ENCODE peak calls at places on chromosomes 3 and 15, in seven cellular contexts. One of them, this sample, is unnamed.

GRCh38 chr15:88624156-88624970 is 3.2 kb downstream of the AEN start:
- DNase-seq in colonic mucosa: no peak
- DNase-seq in adrenal gland: no peak
- DNase-seq in aorta: peak; percentile 70
- DNase-seq in tibial artery: no peak
- DNase-seq in fibroblast of pulmonary artery: peak; percentile 72
- DNase-seq in uterus: peak; percentile 46
- DNase-seq in this sample: peak; percentile 77

GRCh38 chr3:111619833-111620232 is 24.7 kb upstream of the ZBED2 start:
- DNase-seq in colonic mucosa: no peak
- DNase-seq in adrenal gland: no peak
- DNase-seq in aorta: no peak
- DNase-seq in tibial artery: no peak
- DNase-seq in fibroblast of pulmonary artery: no peak
- DNase-seq in uterus: no peak
- DNase-seq in this sample: no peak

GRCh38 chr15:29988689-29989088 is 94.1 kb upstream of the GOLGA8J start:
- DNase-seq in colonic mucosa: no peak
- DNase-seq in adrenal gland: no peak
- DNase-seq in aorta: no peak
- DNase-seq in tibial artery: no peak
- DNase-seq in fibroblast of pulmonary artery: peak; percentile 52
- DNase-seq in uterus: no peak
- DNase-seq in this sample: no peak

GRCh38 chr15:38174691-38175090 is 77.9 kb upstream of the SPRED1 start:
- DNase-seq in colonic mucosa: no peak
- DNase-seq in adrenal gland: no peak
- DNase-seq in aorta: no peak
- DNase-seq in tibial artery: no peak
- DNase-seq in fibroblast of pulmonary artery: no peak
- DNase-seq in uterus: no peak
- DNase-seq in this sample: no peak

GRCh38 chr3:32841875-32842505 is 24.2 kb downstream of the TRIM71 start:
- DNase-seq in colonic mucosa: no peak
- DNase-seq in adrenal gland: no peak
- DNase-seq in aorta: no peak
- DNase-seq in tibial artery: no peak
- DNase-seq in fibroblast of pulmonary artery: no peak
- DNase-seq in uterus: no peak
- DNase-seq in this sample: no peak

GRCh38 chr3:182414586-182414985 is 378.7 kb upstream of the ATP11B start:
- DNase-seq in colonic mucosa: no peak
- DNase-seq in adrenal gland: no peak
- DNase-seq in aorta: no peak
- DNase-seq in tibial artery: no peak
- DNase-seq in fibroblast of pulmonary artery: no peak
- DNase-seq in uterus: no peak
- DNase-seq in this sample: no peak

GRCh38 chr15:101455291-101455916 is 34.1 kb downstream of the PCSK6 start:
- DNase-seq in colonic mucosa: no peak
- DNase-seq in adrenal gland: peak; percentile 49
- DNase-seq in aorta: no peak
- DNase-seq in tibial artery: no peak
- DNase-seq in fibroblast of pulmonary artery: no peak
- DNase-seq in uterus: no peak
- DNase-seq in this sample: peak; percentile 85

GRCh38 chr3:128341659-128342395 is 124.9 kb downstream of the DNAJB8 start:
- DNase-seq in colonic mucosa: no peak
- DNase-seq in adrenal gland: no peak
- DNase-seq in aorta: peak; percentile 69
- DNase-seq in tibial artery: no peak
- DNase-seq in fibroblast of pulmonary artery: no peak
- DNase-seq in uterus: no peak
- DNase-seq in this sample: no peak

GRCh38 chr15:55742498-55742926 is 440 bp downstream of the PRTG start:
- DNase-seq in colonic mucosa: peak; percentile 29
- DNase-seq in adrenal gland: peak; percentile 37
- DNase-seq in aorta: peak; percentile 81
- DNase-seq in tibial artery: no peak
- DNase-seq in fibroblast of pulmonary artery: peak; percentile 27
- DNase-seq in uterus: peak; percentile 59
- DNase-seq in this sample: peak; percentile 44

DNA sequence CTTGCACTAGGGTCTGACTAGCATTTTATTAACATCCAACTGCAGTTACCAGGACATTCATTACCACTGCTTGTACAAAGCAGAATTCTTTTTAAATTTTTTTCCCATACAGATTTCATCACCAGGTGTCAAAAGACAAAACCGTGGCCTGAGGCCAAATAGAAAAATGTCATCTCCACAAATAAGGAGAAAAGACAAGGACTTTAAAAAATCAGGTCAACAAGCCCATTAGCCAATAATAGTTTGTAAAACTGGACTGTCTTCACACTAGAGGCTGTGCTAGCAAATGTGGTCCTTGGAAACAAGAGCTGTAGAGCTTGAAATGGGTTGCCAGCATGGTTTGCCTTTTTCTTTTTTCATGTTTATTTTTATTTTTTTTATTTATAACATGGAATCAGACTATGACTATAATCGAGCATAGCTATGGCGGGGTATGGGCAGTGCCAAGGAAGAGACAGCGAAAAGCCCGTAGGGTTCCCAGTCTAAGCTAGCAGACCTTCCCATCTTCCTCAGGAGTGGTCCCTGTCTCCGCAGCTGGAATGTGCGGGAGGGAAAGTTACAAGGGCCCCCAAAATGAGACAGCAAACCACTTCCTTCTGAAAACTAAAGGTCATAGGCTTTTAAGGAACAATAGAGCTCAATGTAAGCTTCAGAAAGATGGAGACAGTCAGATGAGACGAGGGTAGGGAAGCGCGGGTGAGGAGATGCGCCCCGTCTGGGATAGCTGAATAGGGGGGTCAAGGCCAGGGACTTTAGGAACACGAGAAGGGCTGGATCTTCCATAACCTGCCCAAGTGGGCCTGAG is 1.5 kb downstream of the PTPN9 start:
- DNase-seq in colonic mucosa: no peak
- DNase-seq in adrenal gland: no peak
- DNase-seq in aorta: no peak
- DNase-seq in tibial artery: no peak
- DNase-seq in fibroblast of pulmonary artery: peak; percentile 49
- DNase-seq in uterus: no peak
- DNase-seq in this sample: peak; percentile 55
- H3K4me3 ChIP-seq in colonic mucosa: peak overlapping the region; percentile 82
- H3K4me3 ChIP-seq in adrenal gland: no peak overlapping the region
- H3K4me3 ChIP-seq in aorta: peak overlapping the region; percentile 99
- H3K4me3 ChIP-seq in tibial artery: peak overlapping the region; percentile 91
- H3K4me3 ChIP-seq in fibroblast of pulmonary artery: peak overlapping the region; percentile 74
- H3K4me3 ChIP-seq in uterus: peak overlapping the region; percentile 60
- H3K4me3 ChIP-seq in this sample: peak overlapping the region; percentile 85

GRCh38 chr3:2544718-2545117 is 446.1 kb downstream of the CNTN4 start:
- DNase-seq in colonic mucosa: no peak
- DNase-seq in adrenal gland: no peak
- DNase-seq in aorta: no peak
- DNase-seq in tibial artery: no peak
- DNase-seq in fibroblast of pulmonary artery: no peak
- DNase-seq in uterus: no peak
- DNase-seq in this sample: no peak

GRCh38 chr3:2547049-2547448 is 448.4 kb downstream of the CNTN4 start:
- DNase-seq in colonic mucosa: no peak
- DNase-seq in adrenal gland: no peak
- DNase-seq in aorta: no peak
- DNase-seq in tibial artery: no peak
- DNase-seq in fibroblast of pulmonary artery: no peak
- DNase-seq in uterus: no peak
- DNase-seq in this sample: no peak

GRCh38 chr3:2540115-2540514 is 441.4 kb downstream of the CNTN4 start:
- DNase-seq in colonic mucosa: no peak
- DNase-seq in adrenal gland: no peak
- DNase-seq in aorta: no peak
- DNase-seq in tibial artery: no peak
- DNase-seq in fibroblast of pulmonary artery: no peak
- DNase-seq in uterus: no peak
- DNase-seq in this sample: no peak

GRCh38 chr3:2544212-2544611 is 445.5 kb downstream of the CNTN4 start:
- DNase-seq in colonic mucosa: no peak
- DNase-seq in adrenal gland: no peak
- DNase-seq in aorta: no peak
- DNase-seq in tibial artery: no peak
- DNase-seq in fibroblast of pulmonary artery: no peak
- DNase-seq in uterus: no peak
- DNase-seq in this sample: no peak

GRCh38 chr3:2543247-2543646 is 444.6 kb downstream of the CNTN4 start:
- DNase-seq in colonic mucosa: no peak
- DNase-seq in adrenal gland: no peak
- DNase-seq in aorta: no peak
- DNase-seq in tibial artery: no peak
- DNase-seq in fibroblast of pulmonary artery: no peak
- DNase-seq in uterus: no peak
- DNase-seq in this sample: no peak
- H3K4me3 ChIP-seq in colonic mucosa: no peak overlapping the region
- H3K4me3 ChIP-seq in adrenal gland: no peak overlapping the region
- H3K4me3 ChIP-seq in aorta: no peak overlapping the region
- H3K4me3 ChIP-seq in tibial artery: no peak overlapping the region
- H3K4me3 ChIP-seq in fibroblast of pulmonary artery: no peak overlapping the region
- H3K4me3 ChIP-seq in uterus: no peak overlapping the region
- H3K4me3 ChIP-seq in this sample: no peak overlapping the region

DNA sequence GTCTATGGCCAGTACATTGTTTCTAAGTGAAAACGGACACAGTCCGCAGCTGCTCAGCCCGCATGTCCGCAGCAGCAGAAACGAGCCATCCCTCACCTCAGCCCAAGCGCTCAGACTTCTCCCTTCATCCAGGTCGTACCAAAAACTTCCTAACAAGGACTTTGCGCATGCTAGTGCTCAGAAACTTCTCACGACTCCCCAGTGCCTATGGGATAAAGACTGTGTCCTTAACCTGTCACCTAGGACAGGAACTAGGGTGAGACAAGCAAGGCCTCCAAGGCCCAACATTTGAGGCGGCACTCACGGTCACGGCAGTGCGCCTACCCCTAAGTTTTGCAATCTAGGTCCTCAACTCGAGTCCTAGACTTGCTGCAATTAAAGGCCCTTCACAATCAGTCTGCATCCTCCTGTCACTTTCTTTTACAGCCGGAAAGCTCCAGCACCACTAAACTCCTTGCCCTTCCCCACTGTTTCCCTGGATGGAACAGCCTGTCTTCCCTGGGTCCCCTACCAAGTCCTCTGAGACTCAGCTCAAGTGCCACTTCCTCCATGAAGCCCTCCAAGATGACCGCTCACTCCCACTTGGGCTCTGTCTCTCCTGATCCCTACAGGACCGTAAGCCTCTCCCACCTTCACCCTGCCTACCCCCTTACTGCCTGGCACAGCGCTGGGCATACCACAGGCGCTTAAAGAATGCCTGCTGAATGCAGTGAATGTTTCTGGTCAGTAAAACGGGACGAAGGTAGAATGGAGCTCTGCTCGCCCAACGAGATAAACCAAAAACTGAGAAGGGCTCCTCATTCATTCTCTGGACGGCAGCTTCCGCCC is 1.2 kb downstream of the CLN6 start:
- DNase-seq in colonic mucosa: no peak
- DNase-seq in adrenal gland: no peak
- DNase-seq in aorta: peak; percentile 57
- DNase-seq in tibial artery: no peak
- DNase-seq in fibroblast of pulmonary artery: peak; percentile 8
- DNase-seq in uterus: no peak
- DNase-seq in this sample: peak; percentile 14
- H3K4me3 ChIP-seq in colonic mucosa: peak overlapping the region; percentile 97
- H3K4me3 ChIP-seq in adrenal gland: peak overlapping the region; percentile 56
- H3K4me3 ChIP-seq in aorta: peak overlapping the region; percentile 81
- H3K4me3 ChIP-seq in tibial artery: peak overlapping the region; percentile 83
- H3K4me3 ChIP-seq in fibroblast of pulmonary artery: peak overlapping the region; percentile 81
- H3K4me3 ChIP-seq in uterus: peak overlapping the region; percentile 74
- H3K4me3 ChIP-seq in this sample: peak overlapping the region; percentile 81

DNA sequence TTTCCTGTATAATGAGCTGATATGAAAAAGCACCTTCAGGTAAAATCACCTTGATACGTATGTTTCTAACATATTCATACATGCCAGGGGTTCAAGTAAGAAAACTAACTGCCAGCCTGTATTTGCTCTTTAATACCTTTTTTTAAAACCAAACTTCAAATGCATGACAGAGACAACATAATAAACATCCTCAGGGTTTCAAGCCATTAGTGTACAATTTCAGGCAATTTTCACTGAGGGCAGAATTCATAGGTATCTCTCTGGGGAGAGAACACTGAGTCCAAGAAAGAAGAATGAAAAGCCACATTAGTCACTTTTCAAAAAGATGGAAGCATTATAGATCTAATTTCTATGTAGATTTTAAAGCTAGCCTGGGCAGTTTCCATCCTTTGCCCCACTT is 26.9 kb downstream of the MINDY4B start:
- DNase-seq in colonic mucosa: no peak
- DNase-seq in adrenal gland: no peak
- DNase-seq in aorta: no peak
- DNase-seq in tibial artery: no peak
- DNase-seq in fibroblast of pulmonary artery: no peak
- DNase-seq in uterus: no peak
- DNase-seq in this sample: no peak
- H3K4me3 ChIP-seq in colonic mucosa: no peak overlapping the region
- H3K4me3 ChIP-seq in adrenal gland: no peak overlapping the region
- H3K4me3 ChIP-seq in aorta: no peak overlapping the region
- H3K4me3 ChIP-seq in tibial artery: no peak overlapping the region
- H3K4me3 ChIP-seq in fibroblast of pulmonary artery: no peak overlapping the region
- H3K4me3 ChIP-seq in uterus: no peak overlapping the region
- H3K4me3 ChIP-seq in this sample: no peak overlapping the region

DNA sequence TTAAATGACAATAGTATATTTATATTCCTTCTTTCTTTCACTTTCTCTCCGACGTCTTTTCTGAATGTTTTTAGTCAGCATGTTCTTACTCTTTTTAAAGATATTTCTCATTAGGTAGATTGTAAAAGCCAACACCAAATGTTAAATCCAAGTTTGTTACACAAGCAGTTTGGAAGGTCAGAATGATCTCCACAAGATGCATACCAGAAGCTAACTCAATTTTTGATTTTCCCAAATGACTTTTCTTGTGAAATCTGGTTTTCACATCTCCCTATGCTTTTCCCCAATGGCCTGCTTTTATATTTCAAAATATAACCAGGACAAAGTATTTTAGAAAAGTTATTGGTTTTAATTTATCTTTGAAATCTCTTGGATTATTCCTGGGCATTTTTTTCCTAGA is 49.7 kb upstream of the TPRG1 start:
- DNase-seq in colonic mucosa: no peak
- DNase-seq in adrenal gland: no peak
- DNase-seq in aorta: no peak
- DNase-seq in tibial artery: no peak
- DNase-seq in fibroblast of pulmonary artery: no peak
- DNase-seq in uterus: no peak
- DNase-seq in this sample: no peak
- H3K4me3 ChIP-seq in colonic mucosa: no peak overlapping the region
- H3K4me3 ChIP-seq in adrenal gland: no peak overlapping the region
- H3K4me3 ChIP-seq in aorta: no peak overlapping the region
- H3K4me3 ChIP-seq in tibial artery: peak overlapping the region; percentile 0
- H3K4me3 ChIP-seq in fibroblast of pulmonary artery: no peak overlapping the region
- H3K4me3 ChIP-seq in uterus: no peak overlapping the region
- H3K4me3 ChIP-seq in this sample: no peak overlapping the region

DNA sequence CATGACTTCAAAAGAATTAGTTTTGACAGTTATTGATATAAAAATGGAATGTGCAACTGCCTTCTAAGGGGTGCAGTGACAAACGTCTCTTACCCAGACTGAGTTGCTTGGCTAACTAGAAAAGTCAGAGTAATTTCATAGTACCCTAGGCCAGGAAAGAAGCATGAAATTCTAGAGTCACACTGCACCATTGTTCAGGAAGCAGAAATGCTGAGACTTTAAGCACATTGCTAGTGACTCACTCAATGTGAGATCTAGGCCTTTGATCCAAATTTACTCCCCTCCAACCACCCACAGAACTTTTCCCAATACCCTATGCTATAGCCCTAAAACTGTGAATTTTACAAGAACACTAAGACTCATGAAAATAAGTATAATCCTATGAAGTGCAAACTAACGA is 110.8 kb downstream of the DUT start:
- DNase-seq in colonic mucosa: no peak
- DNase-seq in adrenal gland: no peak
- DNase-seq in aorta: no peak
- DNase-seq in tibial artery: no peak
- DNase-seq in fibroblast of pulmonary artery: no peak
- DNase-seq in uterus: no peak
- DNase-seq in this sample: no peak
- H3K4me3 ChIP-seq in colonic mucosa: no peak overlapping the region
- H3K4me3 ChIP-seq in adrenal gland: no peak overlapping the region
- H3K4me3 ChIP-seq in aorta: no peak overlapping the region
- H3K4me3 ChIP-seq in tibial artery: no peak overlapping the region
- H3K4me3 ChIP-seq in fibroblast of pulmonary artery: no peak overlapping the region
- H3K4me3 ChIP-seq in uterus: no peak overlapping the region
- H3K4me3 ChIP-seq in this sample: no peak overlapping the region